ENCODE peak calls at places on chromosomes 11 and 22, in ten cellular contexts. One of them, this sample, is unnamed.

GRCh38 chr11:30244255-30244654 is 13.4 kb downstream of the FSHB start:
- DNase-seq in ecto neural progenitor cell: no peak
- DNase-seq in AG08395: peak
- DNase-seq in neural crest cell: no peak
- DNase-seq in stimulated activated CD8-positive, alpha-beta memory T cell treated with anti-CD3 and anti-CD28 coated beads, Interleukin-4, amount 100 ng/mL, for 48 hours: no peak
- DNase-seq in NCI-H2081: no peak
- DNase-seq in HCT116: peak
- DNase-seq in HEK293T: no peak
- DNase-seq in activated T-cell treated with anti-CD3 and anti-CD28 coated beads for 1 hour: no peak
- DNase-seq in A172: peak
- DNase-seq in this sample: no peak

GRCh38 chr22:42188808-42189447 is 58.3 kb upstream of the CYP2D6 start:
- DNase-seq in ecto neural progenitor cell: no peak
- DNase-seq in AG08395: no peak
- DNase-seq in neural crest cell: no peak
- DNase-seq in stimulated activated CD8-positive, alpha-beta memory T cell treated with anti-CD3 and anti-CD28 coated beads, Interleukin-4, amount 100 ng/mL, for 48 hours: no peak
- DNase-seq in NCI-H2081: no peak
- DNase-seq in HCT116: peak
- DNase-seq in HEK293T: no peak
- DNase-seq in activated T-cell treated with anti-CD3 and anti-CD28 coated beads for 1 hour: no peak
- DNase-seq in A172: peak
- DNase-seq in this sample: no peak

GRCh38 chr11:85595285-85595884 is 31.8 kb downstream of the DLG2 start:
- DNase-seq in ecto neural progenitor cell: no peak
- DNase-seq in AG08395: peak
- DNase-seq in neural crest cell: no peak
- DNase-seq in stimulated activated CD8-positive, alpha-beta memory T cell treated with anti-CD3 and anti-CD28 coated beads, Interleukin-4, amount 100 ng/mL, for 48 hours: no peak
- DNase-seq in NCI-H2081: peak
- DNase-seq in HCT116: peak
- DNase-seq in HEK293T: peak
- DNase-seq in activated T-cell treated with anti-CD3 and anti-CD28 coated beads for 1 hour: no peak
- DNase-seq in A172: peak
- DNase-seq in this sample: no peak

GRCh38 chr11:17648528-17648927 is 70.8 kb upstream of the MYOD1 start:
- DNase-seq in ecto neural progenitor cell: no peak
- DNase-seq in AG08395: no peak
- DNase-seq in neural crest cell: no peak
- DNase-seq in stimulated activated CD8-positive, alpha-beta memory T cell treated with anti-CD3 and anti-CD28 coated beads, Interleukin-4, amount 100 ng/mL, for 48 hours: no peak
- DNase-seq in NCI-H2081: no peak
- DNase-seq in HCT116: no peak
- DNase-seq in HEK293T: peak
- DNase-seq in activated T-cell treated with anti-CD3 and anti-CD28 coated beads for 1 hour: no peak
- DNase-seq in A172: no peak
- DNase-seq in this sample: no peak

GRCh38 chr11:75659836-75660235 is 9.0 kb downstream of the MAP6 start:
- DNase-seq in ecto neural progenitor cell: no peak
- DNase-seq in AG08395: no peak
- DNase-seq in neural crest cell: no peak
- DNase-seq in stimulated activated CD8-positive, alpha-beta memory T cell treated with anti-CD3 and anti-CD28 coated beads, Interleukin-4, amount 100 ng/mL, for 48 hours: no peak
- DNase-seq in NCI-H2081: no peak
- DNase-seq in HCT116: no peak
- DNase-seq in HEK293T: no peak
- DNase-seq in activated T-cell treated with anti-CD3 and anti-CD28 coated beads for 1 hour: no peak
- DNase-seq in A172: no peak
- DNase-seq in this sample: no peak

GRCh38 chr11:2464451-2465165 is 19.8 kb downstream of the KCNQ1 start:
- DNase-seq in ecto neural progenitor cell: no peak
- DNase-seq in AG08395: no peak
- DNase-seq in neural crest cell: no peak
- DNase-seq in stimulated activated CD8-positive, alpha-beta memory T cell treated with anti-CD3 and anti-CD28 coated beads, Interleukin-4, amount 100 ng/mL, for 48 hours: peak
- DNase-seq in NCI-H2081: no peak
- DNase-seq in HCT116: no peak
- DNase-seq in HEK293T: no peak
- DNase-seq in activated T-cell treated with anti-CD3 and anti-CD28 coated beads for 1 hour: no peak
- DNase-seq in A172: no peak
- DNase-seq in this sample: no peak

GRCh38 chr11:6544921-6545850 is 48.1 kb downstream of the DNHD1 start:
- DNase-seq in ecto neural progenitor cell: no peak
- DNase-seq in AG08395: no peak
- DNase-seq in neural crest cell: no peak
- DNase-seq in stimulated activated CD8-positive, alpha-beta memory T cell treated with anti-CD3 and anti-CD28 coated beads, Interleukin-4, amount 100 ng/mL, for 48 hours: no peak
- DNase-seq in NCI-H2081: no peak
- DNase-seq in HCT116: no peak
- DNase-seq in HEK293T: no peak
- DNase-seq in activated T-cell treated with anti-CD3 and anti-CD28 coated beads for 1 hour: no peak
- DNase-seq in A172: peak
- DNase-seq in this sample: no peak

GRCh38 chr11:70503201-70503877 is 105.0 kb downstream of the CTTN start:
- DNase-seq in ecto neural progenitor cell: no peak
- DNase-seq in AG08395: no peak
- DNase-seq in neural crest cell: no peak
- DNase-seq in stimulated activated CD8-positive, alpha-beta memory T cell treated with anti-CD3 and anti-CD28 coated beads, Interleukin-4, amount 100 ng/mL, for 48 hours: no peak
- DNase-seq in NCI-H2081: peak
- DNase-seq in HCT116: no peak
- DNase-seq in HEK293T: no peak
- DNase-seq in activated T-cell treated with anti-CD3 and anti-CD28 coated beads for 1 hour: no peak
- DNase-seq in A172: no peak
- DNase-seq in this sample: no peak

GRCh38 chr11:130634981-130635473 is 186.6 kb downstream of the ADAMTS15 start:
- DNase-seq in ecto neural progenitor cell: no peak
- DNase-seq in AG08395: peak
- DNase-seq in neural crest cell: no peak
- DNase-seq in stimulated activated CD8-positive, alpha-beta memory T cell treated with anti-CD3 and anti-CD28 coated beads, Interleukin-4, amount 100 ng/mL, for 48 hours: no peak
- DNase-seq in NCI-H2081: peak
- DNase-seq in HCT116: no peak
- DNase-seq in HEK293T: no peak
- DNase-seq in activated T-cell treated with anti-CD3 and anti-CD28 coated beads for 1 hour: no peak
- DNase-seq in A172: peak
- DNase-seq in this sample: no peak

GRCh38 chr11:27041141-27041869 is 690 bp downstream of the BBOX1 start:
- DNase-seq in ecto neural progenitor cell: no peak
- DNase-seq in AG08395: no peak
- DNase-seq in neural crest cell: no peak
- DNase-seq in stimulated activated CD8-positive, alpha-beta memory T cell treated with anti-CD3 and anti-CD28 coated beads, Interleukin-4, amount 100 ng/mL, for 48 hours: no peak
- DNase-seq in NCI-H2081: no peak
- DNase-seq in HCT116: no peak
- DNase-seq in HEK293T: no peak
- DNase-seq in activated T-cell treated with anti-CD3 and anti-CD28 coated beads for 1 hour: no peak
- DNase-seq in A172: no peak
- DNase-seq in this sample: no peak

GRCh38 chr11:2931771-2932738 is 2.8 kb upstream of the PHLDA2 start:
- DNase-seq in ecto neural progenitor cell: no peak
- DNase-seq in AG08395: no peak
- DNase-seq in neural crest cell: no peak
- DNase-seq in stimulated activated CD8-positive, alpha-beta memory T cell treated with anti-CD3 and anti-CD28 coated beads, Interleukin-4, amount 100 ng/mL, for 48 hours: no peak
- DNase-seq in NCI-H2081: no peak
- DNase-seq in HCT116: no peak
- DNase-seq in HEK293T: no peak
- DNase-seq in activated T-cell treated with anti-CD3 and anti-CD28 coated beads for 1 hour: no peak
- DNase-seq in A172: no peak
- DNase-seq in this sample: no peak

GRCh38 chr11:130847517-130847916 is 68.8 kb downstream of the SNX19 start:
- DNase-seq in ecto neural progenitor cell: no peak
- DNase-seq in AG08395: peak
- DNase-seq in neural crest cell: no peak
- DNase-seq in stimulated activated CD8-positive, alpha-beta memory T cell treated with anti-CD3 and anti-CD28 coated beads, Interleukin-4, amount 100 ng/mL, for 48 hours: no peak
- DNase-seq in NCI-H2081: no peak
- DNase-seq in HCT116: peak
- DNase-seq in HEK293T: no peak
- DNase-seq in activated T-cell treated with anti-CD3 and anti-CD28 coated beads for 1 hour: no peak
- DNase-seq in A172: peak
- DNase-seq in this sample: no peak

GRCh38 chr11:74212533-74212932 is 41.4 kb downstream of the PPME1 start:
- DNase-seq in ecto neural progenitor cell: no peak
- DNase-seq in AG08395: no peak
- DNase-seq in neural crest cell: no peak
- DNase-seq in stimulated activated CD8-positive, alpha-beta memory T cell treated with anti-CD3 and anti-CD28 coated beads, Interleukin-4, amount 100 ng/mL, for 48 hours: no peak
- DNase-seq in NCI-H2081: no peak
- DNase-seq in HCT116: no peak
- DNase-seq in HEK293T: no peak
- DNase-seq in activated T-cell treated with anti-CD3 and anti-CD28 coated beads for 1 hour: no peak
- DNase-seq in A172: no peak
- DNase-seq in this sample: no peak

GRCh38 chr11:84227970-84228369 is 941.8 kb upstream of the CCDC90B start:
- DNase-seq in ecto neural progenitor cell: no peak
- DNase-seq in AG08395: no peak
- DNase-seq in neural crest cell: no peak
- DNase-seq in stimulated activated CD8-positive, alpha-beta memory T cell treated with anti-CD3 and anti-CD28 coated beads, Interleukin-4, amount 100 ng/mL, for 48 hours: no peak
- DNase-seq in NCI-H2081: no peak
- DNase-seq in HCT116: no peak
- DNase-seq in HEK293T: no peak
- DNase-seq in activated T-cell treated with anti-CD3 and anti-CD28 coated beads for 1 hour: no peak
- DNase-seq in A172: peak
- DNase-seq in this sample: no peak

GRCh38 chr22:27531782-27532530 is 269.6 kb downstream of the MN1 start:
- DNase-seq in ecto neural progenitor cell: no peak
- DNase-seq in AG08395: peak
- DNase-seq in neural crest cell: no peak
- DNase-seq in stimulated activated CD8-positive, alpha-beta memory T cell treated with anti-CD3 and anti-CD28 coated beads, Interleukin-4, amount 100 ng/mL, for 48 hours: no peak
- DNase-seq in NCI-H2081: no peak
- DNase-seq in HCT116: no peak
- DNase-seq in HEK293T: no peak
- DNase-seq in activated T-cell treated with anti-CD3 and anti-CD28 coated beads for 1 hour: no peak
- DNase-seq in A172: peak
- DNase-seq in this sample: no peak

This sample was measured in stimulated activated naive CD8-positive, alpha-beta T cell treated with anti-CD3 and anti-CD28 coated beads, Interleukin-15, amount 100 ng/mL, for 72 hours.